ENCODE peak calls at places on chromosomes 5 and 9, in five cellular contexts. V is tibial artery; E is left ventricle myocardium inferior; W is CD4-positive, alpha-beta T cell; X is RWPE1. L is an unnamed sample.

GRCh38 chr5:102865171-102865509 is 110.0 kb downstream of the PAM start:
- DNase-seq in V (no peak), W (no peak), E (no peak), X (no peak), L (no peak)

GRCh38 chr5:38069360-38069759 is 189.0 kb upstream of the EGFLAM start:
- DNase-seq in X (peak), W (no peak), V (no peak), E (no peak), L (no peak)

GRCh38 chr5:50947892-50948683 is 281.7 kb downstream of the PARP8 start:
- DNase-seq in V (no peak), W (no peak), X (no peak), E (no peak), L (no peak)

GRCh38 chr5:58773744-58774441 is 191.0 kb downstream of the RAB3C start:
- DNase-seq in V (no peak), E (peak), X (no peak), W (no peak), L (no peak)

GRCh38 chr5:36690041-36690941 is 83.9 kb downstream of the SLC1A3 start:
- DNase-seq in W (peak), X (peak), E (peak), V (peak), L (no peak)

GRCh38 chr5:141484499-141485304 is at the start of gene PCDHGC4:
- DNase-seq in V (no peak), E (no peak), W (no peak), X (no peak), L (no peak)

GRCh38 chr5:90529939-90530677 is 724 bp upstream of the LYSMD3 start:
- DNase-seq in W (peak), X (peak), V (peak), E (peak), L (peak)

GRCh38 chr9:116589392-116590354 is 97.4 kb upstream of the TRIM32 start:
- DNase-seq in X (no peak), W (no peak), V (no peak), E (no peak), L (no peak)

GRCh38 chr5:39526914-39527477 is 102.2 kb upstream of the DAB2 start:
- DNase-seq in E (no peak), W (no peak), X (no peak), V (no peak), L (no peak)

GRCh38 chr9:79129865-79130480 is 441.8 kb upstream of the TLE4 start:
- DNase-seq in W (no peak), V (peak), E (peak), X (peak), L (no peak)

GRCh38 chr5:166907314-166907713 is 1384.1 kb upstream of the WWC1 start:
- DNase-seq in X (peak), W (no peak), V (no peak), E (no peak), L (no peak)

GRCh38 chr5:72507360-72508238 is at the start of gene ZNF366:
- DNase-seq in W (no peak), E (no peak), V (no peak), X (no peak), L (no peak)

GRCh38 chr5:33837301-33837700 is 54.5 kb downstream of the ADAMTS12 start:
- DNase-seq in E (no peak), X (no peak), W (no peak), V (no peak), L (no peak)

GRCh38 chr5:68441309-68441708 is 225.8 kb downstream of the PIK3R1 start:
- DNase-seq in X (no peak), E (no peak), V (no peak), W (no peak), L (no peak)

GRCh38 chr5:160959804-160960203 is 107.8 kb upstream of the ATP10B start:
- DNase-seq in X (peak), V (no peak), W (no peak), E (no peak), L (no peak)

GRCh38 chr9:87876708-87877107 is 6.0 kb upstream of the SPATA31E1 start:
- DNase-seq in V (no peak), E (no peak), X (no peak), W (no peak), L (no peak)

GRCh38 chr5:98341038-98341710 is 432.3 kb upstream of the RGMB start:
- DNase-seq in X (no peak), V (no peak), E (no peak), W (no peak), L (peak)

GRCh38 chr5:98339141-98339848 is 434.2 kb upstream of the RGMB start:
- DNase-seq in E (no peak), W (no peak), V (no peak), X (no peak), L (no peak)

GRCh38 chr5:98341711-98342042 is 431.8 kb upstream of the RGMB start:
- DNase-seq in X (no peak), V (no peak), E (no peak), W (no peak), L (peak)
- TF ChIP-seq CTCF in X (no peak), V (no peak), E (no peak), W (no peak), L (no peak)

GRCh38 chr5:103889500-103890209 is 327.1 kb upstream of the NUDT12 start:
- DNase-seq in V (no peak), E (no peak), W (no peak), X (no peak), L (no peak)
- TF ChIP-seq CTCF in V (no peak), E (no peak), W (no peak), X (no peak), L (no peak)

GRCh38 chr9:125601986-125602385 is 105.0 kb downstream of the MAPKAP1 start:
- DNase-seq in X (no peak), E (no peak), V (no peak), W (no peak), L (no peak)
- TF ChIP-seq CTCF in X (no peak), E (no peak), V (no peak), W (no peak), L (no peak)

DNA sequence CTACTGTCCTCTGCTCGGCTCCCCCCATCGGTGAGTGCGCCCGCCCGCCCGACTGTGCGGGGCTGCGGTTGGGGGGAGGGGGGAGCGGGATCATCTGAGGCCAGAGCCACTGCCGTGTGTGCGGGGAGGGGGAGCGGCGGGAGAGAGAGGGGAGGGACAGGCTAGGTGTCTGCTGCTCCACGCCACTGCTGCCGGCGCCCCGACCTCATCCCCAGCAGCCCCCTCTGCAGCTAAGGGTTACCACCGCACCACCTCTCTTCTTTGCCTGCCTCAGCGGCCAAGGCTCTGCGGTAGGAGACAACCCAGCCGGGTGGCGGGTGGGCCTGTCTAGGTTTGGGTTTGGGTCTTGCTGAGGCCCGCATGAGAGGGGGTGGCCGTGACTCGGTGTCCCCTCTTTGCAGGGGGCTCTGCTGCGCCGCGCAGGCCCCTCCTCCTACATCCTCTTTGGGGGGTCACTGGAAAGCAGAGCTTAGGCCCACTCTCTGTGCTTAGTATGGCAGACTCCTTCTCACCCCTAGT is 670 bp upstream of the PURA start:
- DNase-seq in X (peak), V (peak), E (peak), W (no peak), L (no peak)
- TF ChIP-seq CTCF in X (no peak), V (no peak), E (no peak), W (no peak), L (no peak)

DNA sequence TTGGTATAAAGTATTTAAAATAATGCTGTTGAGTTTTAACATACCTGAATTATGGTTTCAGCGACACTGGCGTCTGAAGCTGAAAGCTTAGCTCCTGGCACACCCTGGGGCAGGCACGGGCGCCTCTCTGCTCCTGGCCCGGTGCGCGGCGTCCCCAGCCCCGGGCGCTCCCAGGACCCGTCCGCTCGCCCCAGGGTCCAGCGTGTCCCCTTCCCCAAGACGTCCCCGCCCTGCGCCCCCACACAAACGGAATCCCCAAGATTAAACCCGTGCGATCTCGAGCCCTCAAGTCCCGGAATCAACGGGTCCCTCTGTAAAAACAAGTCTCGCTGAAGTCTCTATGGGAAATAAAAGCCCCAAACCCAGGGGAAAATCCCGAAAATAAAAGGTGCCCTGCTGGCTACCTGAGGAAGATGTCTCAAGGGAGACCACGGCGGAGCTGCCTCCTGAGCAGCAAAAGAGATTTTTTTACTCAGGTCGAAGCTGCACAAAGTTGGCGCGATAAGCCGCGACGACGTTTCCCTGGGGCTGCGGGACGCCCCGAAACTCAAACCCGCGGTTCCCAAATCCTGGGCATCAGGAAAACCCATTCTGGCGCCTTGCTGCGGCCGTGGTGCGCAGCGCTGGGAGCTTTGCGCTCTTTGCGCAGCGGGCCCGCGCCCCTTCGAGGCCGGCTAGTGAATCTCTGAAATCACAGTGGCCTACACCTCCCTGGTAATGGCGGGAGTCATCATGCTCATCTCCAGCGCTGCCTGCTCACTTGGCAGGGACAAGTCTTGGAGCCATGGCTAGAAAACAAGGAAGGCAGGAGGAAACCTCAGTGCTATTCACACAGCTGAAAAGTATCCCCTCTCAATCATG is 6.3 kb upstream of the IFNA8 start:
- DNase-seq in V (no peak), W (no peak), E (no peak), X (no peak), L (no peak)
- TF ChIP-seq CTCF in V (no peak), W (no peak), E (no peak), X (peak), L (no peak)

DNA sequence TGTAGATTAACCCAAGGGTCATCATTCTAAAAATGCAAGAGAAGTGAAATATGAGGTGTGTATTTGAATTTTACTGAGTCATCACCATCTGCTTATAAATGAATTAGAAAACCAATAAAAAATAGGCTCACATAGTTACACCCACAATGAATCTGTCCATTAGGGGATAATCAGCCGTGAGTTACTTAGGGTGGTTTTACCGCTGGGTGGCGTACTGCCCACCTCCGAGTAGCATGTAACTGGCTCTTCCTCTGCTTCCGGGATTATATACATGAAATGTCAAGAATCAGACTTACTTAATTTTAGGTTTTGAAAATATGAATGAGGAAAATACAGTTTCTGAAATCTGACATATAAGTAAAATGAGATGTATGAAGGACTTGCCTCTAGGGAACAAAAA is 332.9 kb upstream of the CCNG1 start:
- DNase-seq in E (no peak), X (no peak), W (no peak), V (no peak), L (no peak)
- TF ChIP-seq CTCF in E (no peak), X (no peak), W (no peak), V (no peak), L (no peak)

DNA sequence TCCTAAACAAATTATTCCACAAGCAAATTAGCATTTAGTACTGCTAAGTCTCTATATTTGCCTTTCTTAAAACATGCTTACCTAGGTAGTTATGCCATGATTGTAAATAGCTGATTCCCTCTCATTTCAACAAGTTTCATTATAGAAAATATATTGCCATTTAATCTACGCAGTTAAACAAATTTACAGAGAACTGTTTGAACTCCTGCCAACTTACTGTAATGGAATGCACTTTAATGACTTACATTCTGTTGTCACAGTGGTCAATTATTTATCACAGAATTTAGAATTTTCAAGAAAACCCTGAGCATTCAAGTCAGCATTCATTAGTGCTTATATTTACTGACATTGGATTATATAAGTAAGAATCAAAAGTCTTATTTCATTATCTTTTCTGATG is 19.6 kb downstream of the SLC38A9 start:
- DNase-seq in E (no peak), V (no peak), X (no peak), W (no peak), L (no peak)
- TF ChIP-seq CTCF in E (no peak), V (no peak), X (no peak), W (no peak), L (no peak)

GRCh38 chr5:151721087-151721646 is 34.5 kb upstream of the SPARC start:
- DNase-seq in W (no peak), E (no peak), V (no peak), X (no peak), L (no peak)
- TF ChIP-seq CTCF in W (no peak), E (no peak), V (no peak), X (no peak), L (no peak)

GRCh38 chr9:121837113-121838010 is 185.9 kb downstream of the DAB2IP start:
- DNase-seq in E (peak), X (no peak), V (no peak), W (no peak), L (no peak)

GRCh38 chr9:121840838-121841760 is 189.7 kb downstream of the DAB2IP start:
- DNase-seq in E (no peak), W (no peak), V (no peak), X (no peak), L (no peak)

GRCh38 chr9:121839726-121840500 is 188.5 kb downstream of the DAB2IP start:
- DNase-seq in E (no peak), X (no peak), V (no peak), W (no peak), L (no peak)

GRCh38 chr9:121836382-121836885 is 185.0 kb downstream of the DAB2IP start:
- DNase-seq in V (no peak), E (no peak), X (no peak), W (no peak), L (no peak)

DNA sequence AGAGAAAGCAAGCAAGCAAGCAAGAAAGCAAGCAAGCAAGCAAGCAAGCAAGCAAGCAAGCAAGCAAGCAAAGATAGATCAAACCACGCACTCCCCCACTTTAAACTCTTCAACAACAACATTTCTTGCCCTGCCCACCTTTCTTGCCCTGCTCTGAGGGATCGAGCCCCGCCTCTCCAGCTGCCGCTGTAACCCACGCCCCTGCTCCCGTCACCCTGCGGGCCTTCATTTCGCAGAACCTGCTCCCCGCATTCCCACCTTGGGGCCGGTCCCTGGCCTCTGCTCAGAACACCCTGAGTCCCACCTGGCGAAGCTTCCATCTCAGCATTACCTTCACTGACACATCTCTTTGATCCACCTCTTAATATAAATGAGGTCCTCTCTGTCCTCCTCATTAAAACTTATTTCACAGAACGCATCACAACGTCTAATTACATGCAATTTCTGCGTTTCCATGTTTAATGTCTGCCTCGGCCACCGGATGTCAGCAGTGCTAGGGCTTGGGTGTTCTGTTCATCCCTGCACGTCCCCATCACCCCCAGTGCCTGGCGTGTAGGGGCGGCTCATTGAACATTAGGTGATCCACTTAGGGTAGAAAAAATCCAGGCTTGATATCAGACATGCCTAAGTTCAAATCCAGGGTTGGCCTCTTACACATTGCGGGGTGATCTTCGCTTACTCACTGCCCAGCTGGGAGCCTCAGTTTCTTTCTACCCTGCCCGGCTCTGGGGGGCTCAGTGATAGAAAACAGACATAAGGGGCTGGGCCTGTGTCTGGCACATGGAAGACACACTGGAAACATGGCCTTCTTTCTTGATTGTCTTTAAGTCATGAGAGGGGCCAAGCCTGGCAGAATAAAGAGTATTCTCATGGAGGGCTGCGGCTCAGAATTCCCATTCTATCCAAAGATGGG is 187.6 kb downstream of the DAB2IP start:
- DNase-seq in E (no peak), V (no peak), W (no peak), X (no peak), L (no peak)
- TF ChIP-seq CTCF in E (no peak), V (no peak), W (no peak), X (no peak), L (no peak)

DNA sequence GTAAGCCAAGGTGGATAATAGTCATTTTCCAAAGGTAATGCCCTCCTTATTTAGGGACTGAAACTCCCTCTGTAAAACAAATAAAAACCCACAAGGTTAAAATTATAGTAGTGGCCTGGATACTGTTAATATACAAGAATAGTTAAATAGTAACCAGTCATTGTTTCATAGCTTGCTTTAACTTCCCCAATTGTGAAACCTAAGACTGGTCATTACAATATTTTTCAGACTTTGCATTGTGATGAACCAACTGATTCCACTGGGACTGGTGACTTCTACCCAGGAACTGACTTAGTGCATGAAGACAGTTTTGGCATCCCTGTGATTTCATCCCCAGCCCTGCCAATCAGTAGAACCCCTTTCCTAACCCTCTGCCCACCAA is 162.6 kb downstream of the SMC2 start:
- DNase-seq in E (no peak), V (no peak), X (no peak), W (no peak), L (no peak)
- TF ChIP-seq CTCF in E (no peak), V (no peak), X (no peak), W (no peak), L (no peak)

L was measured in BJ.